ENCODE peak calls at places on chromosomes 4 and X, in four cellular contexts. D is heart left ventricle, U is lower lobe of right lung, F is upper lobe of left lung. A is an unnamed sample. For H3K36me3, the result is how much of the 10 kb centered on the place peaks cover.

GRCh38 chr4:103136671-103137445 is 37.2 kb upstream of the BDH2 start:
- ATAC-seq in F (no peak), U (no peak), D (no peak), A (no peak)

GRCh38 chr4:54626113-54626512 is 31.6 kb upstream of the KIT start:
- ATAC-seq in F (no peak), D (no peak), U (no peak), A (no peak)

GRCh38 chr4:170775851-170776250 is 686.1 kb upstream of the AADAT start:
- ATAC-seq in U (no peak), F (no peak), D (no peak), A (peak)

GRCh38 chrX:15151267-15152196 is 118.4 kb downstream of the ASB9 start:
- ATAC-seq in U (no peak), F (no peak), D (no peak), A (no peak)

GRCh38 chrX:131802836-131803626 is 220.1 kb upstream of the STK26 start:
- ATAC-seq in F (peak), U (peak), D (peak), A (peak)

GRCh38 chr4:143026459-143027170 is 158.1 kb upstream of the USP38 start:
- ATAC-seq in F (peak), U (no peak), D (no peak), A (no peak)

GRCh38 chrX:76802698-76803097 is 375.2 kb downstream of the MAGEE1 start:
- ATAC-seq in D (no peak), U (no peak), F (no peak), A (no peak)

GRCh38 chrX:534804-535203 is 95.8 kb upstream of the SHOX start:
- ATAC-seq in F (no peak), D (no peak), U (no peak), A (no peak)

GRCh38 chr4:1945492-1945891 is 63.3 kb downstream of the NELFA start:
- ATAC-seq in U (no peak), D (no peak), F (no peak), A (no peak)

GRCh38 chr4:183610033-183610432 is 49.0 kb downstream of the RWDD4 start:
- ATAC-seq in F (no peak), U (peak), D (peak), A (peak)

GRCh38 chr4:38088321-38088720 is 128.1 kb downstream of the PTTG2 start:
- ATAC-seq in U (no peak), D (no peak), F (no peak), A (no peak)

GRCh38 chrX:107716816-107717700 is 58.5 kb downstream of the TSC22D3 start:
- ATAC-seq in D (peak), F (peak), U (peak), A (peak)

GRCh38 chr4:15375707-15376106 is 52.1 kb upstream of the C1QTNF7 start:
- ATAC-seq in F (no peak), D (peak), U (peak), A (no peak)

GRCh38 chr4:184548651-184549341 is 74.4 kb upstream of the IRF2 start:
- ATAC-seq in D (peak), F (no peak), U (no peak), A (no peak)

GRCh38 chr4:89069481-89069880 is 12.5 kb upstream of the FAM13A start:
- ATAC-seq in F (no peak), D (no peak), U (no peak), A (no peak)

GRCh38 chr4:891747-892146 is 40.4 kb downstream of the GAK start:
- ATAC-seq in F (no peak), U (no peak), D (no peak), A (no peak)
- H3K36me3 ChIP-seq in F (half or more), U (half or more), D (under half), A (under half)

GRCh38 chr4:7128234-7128633 is 60.4 kb upstream of the GRPEL1 start:
- ATAC-seq in F (no peak), U (no peak), D (no peak), A (no peak)

GRCh38 chr4:7121861-7122653 is 54.2 kb upstream of the GRPEL1 start:
- ATAC-seq in D (no peak), F (no peak), U (no peak), A (no peak)

GRCh38 chr4:7127591-7127990 is 59.7 kb upstream of the GRPEL1 start:
- ATAC-seq in U (no peak), D (no peak), F (no peak), A (no peak)

GRCh38 chr4:7121174-7121573 is 53.3 kb upstream of the GRPEL1 start:
- ATAC-seq in U (peak), F (no peak), D (no peak), A (no peak)

DNA sequence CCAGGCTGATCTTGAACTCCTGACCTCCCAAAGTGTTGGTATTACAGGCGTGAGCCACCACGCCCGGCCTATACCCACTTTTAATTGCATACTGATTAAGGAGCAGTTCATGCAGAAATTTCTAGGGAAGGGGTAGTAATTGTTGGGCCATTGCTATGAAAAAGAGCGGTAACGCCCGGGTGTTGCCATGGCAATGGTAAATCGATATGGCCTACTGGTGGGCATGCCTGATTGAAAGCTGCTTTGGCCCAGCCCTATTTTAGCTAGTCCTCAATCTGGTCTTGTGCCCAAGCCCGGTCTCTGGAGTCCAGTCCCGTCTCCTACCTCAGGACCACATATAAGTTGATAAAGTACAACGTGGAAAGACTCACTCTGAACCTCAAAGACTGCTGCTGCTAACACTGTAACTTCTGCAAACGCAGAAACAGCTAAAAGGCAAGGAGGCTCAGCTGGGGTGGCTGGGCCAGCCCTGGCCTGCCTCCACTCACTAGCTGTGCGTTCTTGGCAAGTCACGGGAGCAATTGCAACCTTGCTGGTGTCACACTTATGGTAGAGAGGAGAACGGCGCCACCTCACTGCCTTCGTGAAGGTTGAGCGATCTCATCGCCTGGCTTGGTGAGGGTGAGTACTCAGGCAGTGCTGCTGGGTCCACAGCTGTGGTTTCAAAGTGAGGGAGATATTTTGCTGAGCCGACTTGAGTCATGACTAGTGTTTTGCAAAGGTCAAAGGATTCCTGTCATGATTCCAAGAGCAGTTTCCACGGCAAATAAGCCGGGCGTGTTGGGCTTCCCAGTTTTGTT is 57.0 kb upstream of the GRPEL1 start:
- ATAC-seq in U (peak), D (peak), F (peak), A (peak)
- TF ChIP-seq CTCF in U (no peak), D (no peak), F (no peak), A (no peak)

GRCh38 chr4:140648716-140649115 is 80.0 kb upstream of the UCP1 start:
- ATAC-seq in U (no peak), F (no peak), D (no peak), A (no peak)

GRCh38 chr4:140659935-140660710 is 91.4 kb upstream of the UCP1 start:
- ATAC-seq in D (no peak), F (no peak), U (no peak), A (no peak)

GRCh38 chr4:140653718-140654515 is 85.2 kb upstream of the UCP1 start:
- ATAC-seq in F (no peak), D (peak), U (peak), A (no peak)

GRCh38 chr4:140652601-140653000 is 83.8 kb upstream of the UCP1 start:
- ATAC-seq in U (no peak), F (no peak), D (no peak), A (no peak)

DNA sequence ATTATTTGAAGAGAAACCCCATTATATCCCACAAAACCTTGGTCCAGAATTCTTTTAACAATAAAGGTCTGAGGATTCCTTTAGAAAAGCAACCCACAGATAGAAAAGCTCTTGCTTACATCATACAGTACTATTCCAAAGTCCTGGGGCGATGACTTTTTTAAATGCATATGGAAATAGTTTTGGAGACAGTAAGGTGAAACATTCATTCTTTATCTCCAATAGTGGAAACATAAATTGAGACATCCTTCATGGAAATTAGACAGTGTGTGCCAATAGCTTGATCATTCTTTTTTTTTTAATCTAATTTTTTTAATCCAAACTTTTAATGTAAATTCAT is 85.7 kb upstream of the UCP1 start:
- ATAC-seq in D (no peak), U (no peak), F (no peak), A (no peak)
- H3K36me3 ChIP-seq in D (under half), U (half or more), F (under half), A (under half)

GRCh38 chrX:46575586-46575985 is 2.0 kb downstream of the CHST7 start:
- ATAC-seq in D (no peak), U (no peak), F (no peak), A (no peak)

GRCh38 chrX:46573896-46574336 is 351 bp downstream of the CHST7 start:
- ATAC-seq in F (peak), D (peak), U (peak), A (peak)

GRCh38 chrX:46574941-46575381 is 1.4 kb downstream of the CHST7 start:
- ATAC-seq in U (peak), F (no peak), D (peak), A (no peak)

GRCh38 chrX:46573331-46573895 is at the start of gene CHST7:
- ATAC-seq in U (peak), F (peak), D (peak), A (peak)

DNA sequence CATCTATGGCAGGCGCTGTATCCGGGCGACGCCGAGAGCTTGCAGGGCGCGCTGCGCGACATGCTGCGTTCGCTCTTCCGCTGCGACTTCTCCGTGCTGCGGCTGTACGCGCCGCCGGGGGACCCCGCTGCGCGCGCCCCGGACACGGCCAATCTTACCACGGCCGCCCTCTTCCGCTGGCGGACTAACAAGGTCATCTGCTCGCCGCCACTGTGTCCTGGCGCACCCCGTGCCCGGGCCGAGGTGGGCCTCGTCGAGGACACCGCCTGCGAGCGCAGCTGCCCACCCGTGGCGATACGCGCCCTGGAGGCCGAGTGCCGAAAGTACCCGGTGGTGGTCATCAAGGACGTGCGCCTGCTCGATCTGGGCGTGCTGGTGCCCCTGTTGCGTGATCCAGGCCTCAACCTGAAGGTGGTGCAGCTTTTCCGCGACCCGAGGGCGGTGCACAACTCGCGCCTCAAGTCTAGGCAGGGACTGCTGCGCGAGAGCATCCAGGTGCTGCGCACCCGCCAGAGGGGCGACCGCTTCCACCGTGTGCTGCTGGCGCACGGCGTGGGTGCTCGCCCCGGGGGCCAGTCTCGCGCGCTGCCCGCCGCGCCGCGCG is 874 bp downstream of the CHST7 start:
- ATAC-seq in D (peak), U (peak), F (no peak), A (no peak)
- TF ChIP-seq CTCF in D (no peak), U (no peak), F (no peak), A (no peak)

GRCh38 chrX:140916891-140917290 is 85.5 kb upstream of the SPANXB1 start:
- ATAC-seq in U (no peak), F (no peak), D (no peak), A (no peak)

GRCh38 chrX:140918398-140919043 is 83.9 kb upstream of the SPANXB1 start:
- ATAC-seq in D (no peak), F (peak), U (peak), A (no peak)

GRCh38 chrX:140917354-140918115 is 84.9 kb upstream of the SPANXB1 start:
- ATAC-seq in D (no peak), U (peak), F (no peak), A (no peak)

GRCh38 chrX:140912606-140913005 is 89.8 kb upstream of the SPANXB1 start:
- ATAC-seq in F (no peak), U (no peak), D (no peak), A (no peak)

GRCh38 chrX:140913802-140914501 is 88.4 kb upstream of the SPANXB1 start:
- ATAC-seq in D (no peak), U (no peak), F (no peak), A (no peak)
- H3K36me3 ChIP-seq in D (under half), U (under half), F (under half), A (under half)

DNA sequence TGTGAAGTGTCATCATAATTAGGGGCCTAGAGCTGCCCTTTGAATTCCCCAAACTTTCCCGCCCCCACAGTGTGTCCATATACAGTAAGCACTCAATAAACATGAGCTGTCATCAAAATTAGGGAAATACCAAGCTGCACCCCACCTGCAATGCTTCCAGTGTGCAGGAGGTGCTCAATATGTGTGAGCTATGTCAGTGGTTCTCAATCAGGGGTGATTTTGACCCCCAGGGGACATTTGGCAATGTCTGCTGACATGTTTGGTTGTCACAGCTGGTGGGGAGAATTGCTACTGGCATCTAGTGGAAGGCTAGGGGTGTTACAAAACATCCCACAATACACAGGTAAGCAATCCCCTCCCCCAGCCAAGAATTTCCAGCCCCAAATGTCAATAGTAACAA is 750 bp downstream of the CFP start:
- ATAC-seq in D (no peak), U (no peak), F (no peak), A (no peak)
- TF ChIP-seq CTCF in D (no peak), U (no peak), F (no peak), A (no peak)

DNA sequence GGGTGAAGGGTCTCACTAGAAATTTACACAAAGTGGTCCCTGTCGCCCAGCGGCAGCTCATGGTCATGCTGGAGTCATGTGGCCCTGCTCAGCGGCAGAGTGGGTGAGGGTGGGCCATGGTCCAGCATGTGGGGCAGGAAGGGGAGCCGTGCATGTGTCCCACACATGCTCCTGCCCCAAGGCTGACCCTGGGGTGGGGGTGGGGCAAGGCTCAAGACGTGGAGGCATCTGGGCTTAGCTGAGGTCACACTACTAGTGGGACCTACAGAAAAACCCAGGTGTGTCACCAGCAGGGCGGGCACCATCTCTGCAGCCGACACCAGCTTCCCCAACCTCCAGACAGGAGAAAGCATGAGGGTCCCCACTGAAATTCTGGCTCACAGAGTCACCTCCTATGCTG is 42.4 kb downstream of the EVC start:
- ATAC-seq in D (no peak), U (no peak), F (no peak), A (no peak)
- H3K36me3 ChIP-seq in D (under half), U (half or more), F (under half), A (half or more)

GRCh38 chr4:62901101-62901500 is 1508.1 kb downstream of the TECRL start:
- ATAC-seq in D (no peak), F (no peak), U (no peak), A (no peak)
- TF ChIP-seq CTCF in D (no peak), F (no peak), U (no peak), A (no peak)

GRCh38 chr4:71009091-71009490 is 15.6 kb downstream of the DCK start:
- ATAC-seq in D (no peak), U (no peak), F (no peak), A (no peak)
- H3K36me3 ChIP-seq in D (under half), U (under half), F (under half), A (under half)

GRCh38 chrX:153032397-153033118 is 23.7 kb upstream of the PNMA3 start:
- ATAC-seq in U (peak), D (peak), F (peak), A (peak)
- TF ChIP-seq CTCF in U (peak), D (peak), F (peak), A (peak)

A was measured in gastroesophageal sphincter.